ENCODE peak calls at places on chromosome 22, in four cellular contexts. M is psoas muscle, K is right atrium auricular region, X is AG09309. J is an unnamed sample.

GRCh38 chr22:39528080-39528661 is 4.4 kb downstream of the RPS19BP1 start:
- DNase-seq in X (no peak), K (no peak), M (peak), J (no peak)

GRCh38 chr22:29093030-29093429 is 20.2 kb downstream of the KREMEN1 start:
- DNase-seq in X (no peak), M (no peak), K (no peak), J (no peak)

GRCh38 chr22:30870451-30871345 is 97.9 kb downstream of the MORC2 start:
- DNase-seq in K (no peak), X (no peak), M (peak), J (no peak)

GRCh38 chr22:29744902-29745301 is 21.9 kb downstream of the ZMAT5 start:
- DNase-seq in K (no peak), M (peak), X (peak), J (peak)

GRCh38 chr22:16783930-16784354 is 41.3 kb downstream of the XKR3 start:
- DNase-seq in M (no peak), X (no peak), K (no peak), J (no peak)

GRCh38 chr22:31945478-31945815 is 1.1 kb downstream of the YWHAH start:
- DNase-seq in M (no peak), X (no peak), K (no peak), J (no peak)

GRCh38 chr22:20964799-20965103 is 2.3 kb upstream of the AIFM3 start:
- DNase-seq in X (no peak), M (peak), K (no peak), J (no peak)

GRCh38 chr22:39405346-39406085 is 5.9 kb downstream of the TAB1 start:
- DNase-seq in M (peak), X (no peak), K (no peak), J (peak)

GRCh38 chr22:39519681-39520053 is 695 bp upstream of the ATF4 start:
- DNase-seq in K (peak), X (no peak), M (peak), J (no peak)

GRCh38 chr22:30005213-30005857 is 74.9 kb upstream of the HORMAD2 start:
- DNase-seq in M (peak), X (no peak), K (peak), J (peak)

GRCh38 chr22:17115311-17115710 is 5.8 kb downstream of the TMEM121B start:
- DNase-seq in M (no peak), K (no peak), X (no peak), J (no peak)

GRCh38 chr22:29625090-29625825 is 21.8 kb downstream of the NF2 start:
- DNase-seq in M (peak), X (peak), K (peak), J (peak)

GRCh38 chr22:32378703-32379272 is 21.1 kb downstream of the RFPL3 start:
- DNase-seq in X (no peak), M (no peak), K (no peak), J (peak)

GRCh38 chr22:26170795-26171194 is 1.5 kb downstream of the SEZ6L start:
- DNase-seq in K (no peak), X (no peak), M (no peak), J (no peak)

GRCh38 chr22:35349704-35350538 is 31.0 kb upstream of the HMOX1 start:
- DNase-seq in M (no peak), K (no peak), X (no peak), J (no peak)

GRCh38 chr22:20111045-20111688 is 4.7 kb upstream of the RANBP1 start:
- DNase-seq in K (no peak), M (peak), X (no peak), J (peak)

GRCh38 chr22:50207383-50208031 is 6.7 kb downstream of the SELENOO start:
- DNase-seq in K (no peak), X (no peak), M (peak), J (no peak)

GRCh38 chr22:26259510-26259909 is 90.2 kb downstream of the SEZ6L start:
- DNase-seq in K (no peak), X (no peak), M (no peak), J (peak)

GRCh38 chr22:20965104-20965887 is 1.8 kb upstream of the AIFM3 start:
- DNase-seq in M (peak), X (no peak), K (no peak), J (no peak)

GRCh38 chr22:40443675-40444482 is 73.5 kb downstream of the SGSM3 start:
- DNase-seq in X (no peak), K (peak), M (peak), J (no peak)

GRCh38 chr22:20062766-20063083 is 17.3 kb upstream of the DGCR8 start:
- DNase-seq in M (no peak), K (no peak), X (peak), J (peak)

GRCh38 chr22:48779211-48779643 is 1048.4 kb downstream of the BRD1 start:
- DNase-seq in K (peak), M (no peak), X (no peak), J (no peak)

GRCh38 chr22:17764036-17764435 is 10.2 kb downstream of the BID start:
- DNase-seq in X (no peak), K (no peak), M (no peak), J (no peak)

GRCh38 chr22:41062146-41062545 is 30.2 kb upstream of the EP300 start:
- DNase-seq in K (no peak), X (no peak), M (no peak), J (no peak)

GRCh38 chr22:43473031-43473430 is 61.2 kb downstream of the MPPED1 start:
- DNase-seq in X (no peak), M (no peak), K (no peak), J (no peak)

GRCh38 chr22:29907753-29908515 is 25.0 kb downstream of the MTMR3 start:
- DNase-seq in M (peak), X (peak), K (peak), J (peak)

GRCh38 chr22:31603081-31603525 is 58.9 kb downstream of the PISD start:
- DNase-seq in K (no peak), X (no peak), M (no peak), J (no peak)

GRCh38 chr22:31080848-31081649 is at the start of gene SMTN:
- DNase-seq in X (peak), K (peak), M (peak), J (peak)

GRCh38 chr22:24518228-24518627 is 23.1 kb downstream of the UPB1 start:
- DNase-seq in K (no peak), X (no peak), M (no peak), J (no peak)

GRCh38 chr22:24515025-24515338 is 19.9 kb downstream of the UPB1 start:
- DNase-seq in K (no peak), X (no peak), M (peak), J (no peak)

GRCh38 chr22:24517446-24517845 is 22.3 kb downstream of the UPB1 start:
- DNase-seq in M (no peak), K (no peak), X (no peak), J (no peak)

GRCh38 chr22:24514241-24515024 is 19.3 kb downstream of the UPB1 start:
- DNase-seq in M (peak), K (no peak), X (no peak), J (no peak)

GRCh38 chr22:24516301-24516737 is 21.2 kb downstream of the UPB1 start:
- DNase-seq in K (no peak), X (peak), M (peak), J (peak)
- H3K4me3 ChIP-seq in K (no peak), X (no peak), M (no peak), J (no peak)

GRCh38 chr22:42301742-42302102 is 31.3 kb upstream of the TCF20 start:
- DNase-seq in X (no peak), K (no peak), M (no peak), J (no peak)

GRCh38 chr22:42301072-42301741 is 30.8 kb upstream of the TCF20 start:
- DNase-seq in M (no peak), K (no peak), X (no peak), J (no peak)

GRCh38 chr22:42305967-42306366 is 35.5 kb upstream of the TCF20 start:
- DNase-seq in X (no peak), M (no peak), K (no peak), J (no peak)

GRCh38 chr22:42304021-42304790 is 33.8 kb upstream of the TCF20 start:
- DNase-seq in M (no peak), X (no peak), K (no peak), J (no peak)

DNA sequence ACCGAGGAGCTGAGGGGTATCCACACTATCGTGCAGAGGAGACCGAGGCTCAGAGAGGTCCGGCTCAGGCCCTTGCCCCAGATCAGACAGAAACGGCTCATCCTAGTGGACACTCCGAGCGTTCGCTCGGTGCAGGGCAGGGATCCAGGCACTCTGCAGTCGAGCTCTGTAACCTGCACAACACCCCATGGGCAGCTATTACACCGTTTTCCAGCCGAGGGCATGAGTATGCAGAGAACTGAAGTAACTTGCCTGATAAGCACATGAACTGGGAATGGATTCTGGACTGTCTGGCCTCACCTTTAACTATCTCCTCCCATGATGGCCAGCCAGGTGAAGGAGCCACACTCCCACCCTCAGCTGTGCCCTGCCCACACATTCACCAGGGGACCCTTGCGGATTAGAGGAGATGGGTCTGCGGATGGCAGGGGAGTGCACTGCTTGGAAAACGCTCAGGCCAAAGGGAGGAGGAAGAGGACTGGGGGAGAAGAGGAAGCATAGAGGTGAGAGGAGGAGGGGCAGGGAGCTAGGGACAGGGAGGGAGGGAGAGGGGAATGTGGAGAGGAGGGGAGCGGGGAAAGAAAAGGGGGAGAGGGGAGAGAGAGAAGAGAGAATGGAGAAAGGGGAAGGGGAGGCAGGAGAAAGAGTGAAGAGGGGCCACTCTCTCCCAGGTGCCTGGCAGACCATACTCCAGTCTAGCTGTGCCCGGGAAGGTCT is 33.0 kb upstream of the TCF20 start:
- DNase-seq in X (no peak), M (no peak), K (no peak), J (no peak)
- TF ChIP-seq CTCF in X (no peak), M (no peak), K (no peak), J (no peak)

DNA sequence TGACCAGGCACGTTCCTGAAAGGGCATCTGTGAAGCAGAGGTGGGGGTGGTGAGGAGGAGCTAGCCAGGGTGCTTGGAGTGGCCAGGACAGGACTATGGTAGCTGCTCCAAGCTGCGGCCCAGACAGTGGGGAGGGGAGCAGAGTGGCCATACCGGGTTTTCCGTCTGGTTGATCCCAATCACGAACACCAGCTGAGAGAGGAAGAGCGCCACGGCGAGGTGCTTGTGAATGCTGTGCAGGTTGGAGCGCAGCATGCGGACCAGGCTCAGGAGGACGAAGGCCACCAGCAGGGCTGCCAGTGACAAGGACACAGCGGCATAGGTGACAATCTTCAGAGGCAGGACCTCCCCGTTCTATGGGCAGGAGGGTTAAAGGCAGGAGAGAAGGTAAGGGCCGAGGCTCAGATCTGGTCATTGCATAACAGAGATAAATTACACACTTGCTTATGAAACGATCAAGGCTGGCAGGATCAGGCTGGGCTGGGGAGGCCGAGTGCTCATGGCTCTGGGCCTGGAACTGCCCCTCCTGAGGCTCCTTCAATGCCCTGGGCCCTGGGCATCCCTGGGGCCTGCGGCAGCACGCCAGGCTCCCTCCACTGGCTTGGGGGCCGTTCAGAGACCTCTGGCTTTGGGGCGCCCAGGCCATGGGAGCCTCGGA is 41.5 kb downstream of the TRMU start:
- DNase-seq in X (no peak), K (no peak), M (no peak), J (no peak)
- H3K4me3 ChIP-seq in X (no peak), K (no peak), M (no peak), J (no peak)

DNA sequence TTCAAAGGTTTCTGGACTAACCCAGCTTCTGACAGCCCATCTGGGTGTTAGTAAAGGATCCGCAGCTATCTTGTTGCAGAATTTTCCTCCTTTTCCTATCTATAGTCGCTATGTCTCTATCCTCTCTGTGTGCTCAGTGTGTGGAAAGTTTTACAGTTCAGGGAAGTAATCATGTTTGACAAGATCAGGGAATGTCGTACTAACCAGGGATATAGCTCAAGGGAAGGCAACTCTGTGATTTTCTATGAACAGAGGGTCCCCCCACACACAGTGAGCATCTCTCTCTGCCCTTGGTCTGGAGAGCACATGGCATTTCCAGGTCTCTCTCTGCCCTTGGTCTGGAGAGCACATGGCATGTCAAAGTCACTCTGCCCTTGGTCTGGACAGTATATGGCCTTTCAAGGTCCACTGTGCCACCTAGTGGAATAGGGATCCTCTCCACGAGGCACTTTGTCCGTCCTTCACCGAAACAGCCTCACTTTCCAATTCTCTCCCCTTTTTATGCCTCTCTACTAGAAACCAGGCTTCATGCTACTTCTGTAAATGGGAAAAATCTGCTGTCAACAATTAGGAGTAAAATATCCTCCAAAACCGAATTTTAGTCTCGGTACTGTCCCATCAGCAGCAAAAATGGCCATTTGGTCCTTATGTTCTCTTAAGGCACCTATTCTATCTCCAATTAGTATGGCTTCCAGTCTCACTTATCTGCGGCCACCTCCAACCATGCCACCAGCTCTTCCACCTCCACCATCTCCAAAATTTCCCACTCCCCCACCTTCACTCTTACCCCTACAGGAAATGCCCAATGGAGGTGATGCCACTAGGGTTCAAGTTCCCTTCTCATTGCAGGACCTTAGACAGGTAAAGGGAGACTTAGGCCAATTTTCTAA is 88.7 kb downstream of the IGLL5 start:
- DNase-seq in K (no peak), M (no peak), X (no peak), J (no peak)
- TF ChIP-seq CTCF in K (no peak), M (no peak), X (no peak), J (no peak)

DNA sequence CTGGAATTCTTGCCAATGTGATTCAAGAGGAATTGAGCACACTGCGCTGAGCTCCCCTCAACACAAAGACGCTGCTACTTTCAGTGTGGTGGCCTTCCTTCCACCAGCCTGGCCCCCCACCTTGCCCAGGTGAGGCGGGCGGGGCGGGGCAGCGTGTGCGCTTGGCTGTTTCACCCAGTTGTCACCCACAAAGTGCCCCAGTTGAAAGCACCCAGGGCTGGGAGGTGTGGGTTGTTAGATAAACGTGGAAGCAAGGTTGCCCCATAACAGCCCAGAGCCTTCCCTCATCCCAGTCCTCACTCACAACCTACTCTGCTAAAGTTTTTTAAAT is 43.1 kb downstream of the CACNG2 start:
- DNase-seq in X (no peak), K (no peak), M (no peak), J (no peak)
- H3K4me3 ChIP-seq in X (no peak), K (no peak), M (no peak), J (no peak)

GRCh38 chr22:46459347-46460065 is 77.9 kb downstream of the CELSR1 start:
- DNase-seq in M (no peak), K (no peak), X (no peak), J (no peak)

GRCh38 chr22:46455453-46455852 is 82.0 kb downstream of the CELSR1 start:
- DNase-seq in M (no peak), X (no peak), K (no peak), J (no peak)

GRCh38 chr22:46458525-46458924 is 78.9 kb downstream of the CELSR1 start:
- DNase-seq in X (no peak), K (no peak), M (no peak), J (no peak)

GRCh38 chr22:46456818-46457163 is 80.6 kb downstream of the CELSR1 start:
- DNase-seq in M (no peak), X (no peak), K (no peak), J (no peak)

GRCh38 chr22:46457502-46458488 is 79.6 kb downstream of the CELSR1 start:
- DNase-seq in M (no peak), K (no peak), X (no peak), J (peak)
- TF ChIP-seq CTCF in M (no peak), K (no peak), X (no peak), J (no peak)

DNA sequence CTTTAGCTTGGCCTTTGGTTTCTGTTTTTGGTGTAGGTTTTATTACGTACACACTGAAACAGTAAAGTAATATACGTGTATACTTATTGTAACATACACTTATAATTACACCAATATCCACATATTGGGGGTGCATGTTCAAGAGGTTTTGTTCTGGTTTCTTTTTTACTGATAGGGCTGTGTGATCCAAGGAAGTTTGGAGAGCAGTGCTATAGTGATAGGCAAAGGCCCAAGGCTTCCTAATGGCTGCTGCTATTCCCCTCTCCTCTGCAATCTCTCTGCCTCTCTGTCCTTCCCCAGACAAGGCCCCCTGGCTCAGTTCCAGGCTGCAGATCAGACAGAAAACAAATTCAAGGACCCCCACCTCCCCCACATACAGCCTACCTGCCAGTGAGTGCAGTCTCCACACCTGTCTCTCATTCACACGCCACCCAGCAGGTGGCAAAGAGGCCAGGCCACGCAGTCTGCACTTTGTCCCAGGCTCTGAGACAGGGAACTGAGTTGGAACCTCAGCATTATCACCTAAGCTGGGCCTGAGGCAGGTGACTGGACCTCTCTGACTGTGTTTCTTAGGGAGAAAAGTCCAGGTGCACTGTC is 15.1 kb downstream of the TMEM184B start:
- DNase-seq in M (no peak), K (no peak), X (no peak), J (no peak)
- H3K4me3 ChIP-seq in M (peak), K (no peak), X (no peak), J (peak)